ENCODE peak calls at places on chromosomes 5 and 9, in seven cellular contexts. E is neural crest cell, N is body of pancreas, K is GM13977, W is right lobe of liver, F is transverse colon, I is hepatocyte. A is an unnamed sample.

GRCh38 chr5:141618030-141618803 is 583 bp downstream of the DIAPH1 start:
- DNase-seq in W (peak), I (peak), F (peak), K (no peak), E (no peak), N (peak), A (no peak)

GRCh38 chr5:91556-92263 is at the start of gene PLEKHG4B:
- DNase-seq in N (no peak), F (no peak), I (peak), W (no peak), K (peak), E (peak), A (no peak)

GRCh38 chr5:15554542-15554941 is 54.6 kb downstream of the FBXL7 start:
- DNase-seq in K (no peak), E (no peak), N (no peak), W (no peak), I (no peak), F (no peak), A (no peak)

GRCh38 chr9:134403292-134403681 is 77.0 kb downstream of the RXRA start:
- DNase-seq in K (no peak), I (no peak), N (no peak), E (no peak), F (no peak), W (no peak), A (no peak)

GRCh38 chr9:97895695-97896332 is 26.5 kb downstream of the TRMO start:
- DNase-seq in N (no peak), W (no peak), F (no peak), K (no peak), E (no peak), I (no peak), A (no peak)

GRCh38 chr5:73691301-73691700 is 65.3 kb downstream of the ARHGEF28 start:
- DNase-seq in F (no peak), K (no peak), W (no peak), N (no peak), E (no peak), I (no peak), A (no peak)

GRCh38 chr9:133664651-133665050 is 28.5 kb downstream of the DBH start:
- DNase-seq in E (no peak), I (no peak), K (no peak), W (no peak), N (no peak), F (no peak), A (no peak)

GRCh38 chr5:36459191-36460135 is 146.9 kb upstream of the SLC1A3 start:
- DNase-seq in E (no peak), W (no peak), I (no peak), F (no peak), K (no peak), N (no peak), A (no peak)

GRCh38 chr5:82413302-82414042 is 135.3 kb upstream of the RPS23 start:
- DNase-seq in E (no peak), K (no peak), I (no peak), W (no peak), N (no peak), F (no peak), A (peak)

GRCh38 chr9:110775724-110776123 is 107.1 kb downstream of the MUSK start:
- DNase-seq in E (no peak), I (no peak), N (no peak), F (no peak), K (no peak), W (no peak), A (no peak)

GRCh38 chr9:106039151-106039935 is 345.0 kb downstream of the TMEM38B start:
- DNase-seq in F (no peak), K (no peak), W (peak), E (no peak), I (no peak), N (no peak), A (no peak)

GRCh38 chr5:102796014-102796413 is 40.9 kb downstream of the PAM start:
- DNase-seq in E (no peak), K (no peak), I (no peak), N (no peak), F (no peak), W (peak), A (no peak)

GRCh38 chr5:101390317-101390908 is 487.3 kb upstream of the ST8SIA4 start:
- DNase-seq in F (no peak), W (no peak), K (no peak), N (peak), I (peak), E (peak), A (peak)

GRCh38 chr5:33319151-33319550 is 121.6 kb upstream of the TARS1 start:
- DNase-seq in F (no peak), E (no peak), I (no peak), W (no peak), K (no peak), N (no peak), A (no peak)

DNA sequence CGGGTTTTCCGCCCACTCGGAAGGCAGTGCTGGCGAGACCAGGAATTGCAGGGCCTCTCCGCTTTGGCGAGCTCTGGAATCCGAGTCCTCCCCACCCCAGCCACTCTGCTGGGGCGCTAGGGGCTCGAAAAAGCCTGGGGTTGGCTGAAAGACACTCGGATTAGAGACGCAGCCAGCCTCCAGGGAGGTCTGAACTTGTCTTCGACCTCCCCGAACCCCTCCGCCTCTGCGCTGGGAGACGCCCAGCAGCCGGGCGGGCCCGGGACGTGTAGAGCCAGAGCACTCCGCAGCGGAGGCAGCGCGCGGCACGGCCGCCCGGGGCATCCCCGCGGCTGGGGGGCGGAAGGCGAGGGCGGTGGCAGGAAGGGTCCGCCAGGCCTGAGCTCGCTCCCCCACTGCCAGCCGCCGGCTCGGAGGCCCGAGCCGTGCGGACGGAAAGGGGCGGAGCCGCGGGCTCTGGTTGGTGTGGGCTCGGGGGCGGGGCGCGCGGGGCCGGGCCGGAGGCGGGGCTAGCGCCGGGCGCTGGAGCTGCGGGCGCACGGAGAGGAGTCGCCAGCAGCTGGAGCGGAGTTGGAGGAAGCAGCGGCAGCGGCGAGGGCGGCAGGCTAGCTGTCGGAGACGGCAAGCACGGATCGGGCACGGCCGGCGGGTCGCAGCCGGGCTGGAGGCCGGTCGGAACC is at the start of gene PIK3R1:
- DNase-seq in F (peak), K (peak), W (peak), E (peak), N (peak), I (peak), A (peak)
- TF ChIP-seq CTCF in F (peak), K (no peak), W (peak), E (peak), N (peak), I (peak), A (peak)

GRCh38 chr5:116947691-116948528 is 373.3 kb upstream of the SEMA6A start:
- DNase-seq in N (peak), E (peak), I (peak), W (peak), F (peak), K (peak), A (no peak)
- TF ChIP-seq CTCF in N (peak), E (peak), I (peak), W (peak), F (peak), K (peak), A (peak)

GRCh38 chr5:169721771-169722170 is 84.7 kb downstream of the DOCK2 start:
- DNase-seq in I (no peak), N (no peak), W (no peak), E (no peak), K (no peak), F (no peak), A (no peak)
- TF ChIP-seq CTCF in I (no peak), N (no peak), W (no peak), E (no peak), K (peak), F (no peak), A (no peak)

DNA sequence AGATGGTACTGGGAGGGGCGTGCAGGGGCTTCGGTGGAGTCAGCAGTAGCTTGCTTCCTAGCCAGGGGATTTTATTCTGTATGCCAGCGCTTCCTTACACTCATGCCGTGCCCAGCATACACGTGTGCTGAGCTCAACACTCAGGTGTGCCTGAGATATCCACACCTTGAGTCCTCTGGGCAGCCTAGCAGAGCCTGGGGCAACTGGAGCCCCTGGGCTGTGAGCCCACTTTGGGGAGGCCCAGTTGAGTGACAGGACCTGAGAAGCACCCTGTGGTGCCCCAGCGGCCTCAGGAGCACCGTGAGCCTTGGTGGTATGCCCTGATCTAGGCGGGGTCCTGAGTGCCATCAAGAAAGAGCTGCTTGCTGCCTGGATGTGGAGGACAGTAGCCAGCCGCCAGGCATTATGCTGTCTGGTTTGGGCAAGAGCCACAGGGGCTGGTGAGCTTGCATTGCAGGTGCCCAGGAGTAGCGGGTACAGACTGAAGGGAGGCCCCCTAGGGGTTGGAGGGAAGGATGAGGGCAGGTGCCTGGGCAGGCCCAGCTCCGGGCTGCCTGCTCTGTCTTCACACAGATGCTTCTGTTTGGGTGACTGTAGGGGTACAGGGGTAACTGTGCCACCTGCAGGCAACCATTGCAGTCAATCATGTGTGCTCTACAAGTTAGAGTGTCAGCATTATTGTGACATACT is 42.9 kb downstream of the BNIP1 start:
- DNase-seq in E (no peak), W (no peak), F (no peak), I (no peak), N (no peak), K (no peak), A (no peak)
- TF ChIP-seq CTCF in E (no peak), W (no peak), F (no peak), I (no peak), N (no peak), K (peak), A (peak)

GRCh38 chr5:133384120-133384855 is 228.1 kb downstream of the FSTL4 start:
- DNase-seq in K (no peak), I (no peak), E (no peak), N (no peak), W (no peak), F (no peak), A (no peak)
- TF ChIP-seq CTCF in K (no peak), I (no peak), E (no peak), N (no peak), W (no peak), F (no peak), A (no peak)

DNA sequence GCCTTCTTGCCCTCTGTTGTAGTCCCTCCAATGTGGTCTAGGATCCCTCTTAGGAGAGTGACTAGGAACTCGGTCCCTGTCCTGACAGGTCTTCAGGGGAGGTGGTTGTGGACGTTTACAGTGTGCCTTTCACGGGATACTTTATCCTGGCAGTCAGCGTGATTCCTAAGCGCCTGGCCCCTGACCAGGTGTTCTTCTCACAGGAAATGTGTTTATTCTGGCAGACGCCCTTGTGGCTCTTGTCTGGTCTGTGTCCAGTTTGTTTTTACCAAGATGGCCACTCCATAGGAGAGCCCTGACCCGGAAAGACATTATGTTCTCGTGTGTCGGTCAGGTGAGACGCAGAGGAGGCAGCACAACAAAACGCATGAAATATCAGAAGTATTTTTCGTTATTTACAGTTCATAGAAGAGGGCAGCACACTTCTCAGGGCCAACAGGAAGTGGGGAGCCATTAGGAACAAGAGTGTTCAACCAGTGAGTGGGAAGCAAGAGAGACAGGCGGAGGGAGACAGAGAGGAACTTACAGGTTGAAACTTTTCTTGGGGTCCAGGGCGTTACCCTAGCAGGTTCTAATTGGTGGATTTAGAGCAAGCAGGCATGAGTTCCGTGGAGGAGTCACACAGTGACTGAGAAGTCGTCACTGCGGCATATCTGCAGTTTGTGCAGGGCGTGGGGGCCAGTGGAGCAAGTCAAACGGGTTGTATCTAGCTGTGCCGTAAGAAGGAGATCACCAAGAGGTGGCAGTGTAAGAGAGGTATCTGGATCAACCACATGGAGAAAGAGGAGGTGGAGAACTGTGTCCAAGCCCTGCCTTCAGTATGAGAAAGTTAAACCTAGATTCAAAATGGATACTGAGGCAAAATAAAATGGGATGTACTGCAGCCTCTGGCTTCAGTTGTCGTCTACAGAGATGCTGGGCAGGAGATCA is 412.9 kb downstream of the ZSWIM6 start:
- DNase-seq in I (no peak), F (no peak), N (peak), W (no peak), E (no peak), K (no peak), A (no peak)
- TF ChIP-seq CTCF in I (no peak), F (no peak), N (peak), W (no peak), E (no peak), K (no peak), A (no peak)

GRCh38 chr9:120610975-120611689 is 31.2 kb upstream of the CDK5RAP2 start:
- DNase-seq in I (no peak), N (no peak), W (no peak), E (no peak), F (no peak), K (no peak), A (no peak)
- TF ChIP-seq CTCF in I (peak), N (no peak), W (peak), E (peak), F (no peak), K (peak), A (no peak)

GRCh38 chr5:11046160-11046559 is 285.1 kb upstream of the DAP start:
- DNase-seq in F (no peak), W (no peak), N (no peak), K (no peak), I (no peak), E (no peak), A (no peak)
- TF ChIP-seq CTCF in F (no peak), W (no peak), N (no peak), K (peak), I (no peak), E (no peak), A (peak)

GRCh38 chr5:80934751-80935150 is 25.4 kb upstream of the RASGRF2 start:
- DNase-seq in W (no peak), K (no peak), N (no peak), I (no peak), F (no peak), E (no peak), A (no peak)
- TF ChIP-seq CTCF in W (no peak), K (no peak), N (no peak), I (no peak), F (no peak), E (no peak), A (no peak)